ENCODE peak calls at places on chromosomes 3 and 15, in seven cellular contexts. One of them, this sample, is unnamed.

GRCh38 chr3:189165092-189165491 is 6.7 kb upstream of the TPRG1 start:
- DNase-seq in A549: no peak
- DNase-seq in activated effector memory CD4-positive, alpha-beta T cell treated with Interleukin-2 at 50 U/mL for 16 hours: no peak
- DNase-seq in glomerular endothelial cell: no peak
- DNase-seq in stimulated activated CD8-positive, alpha-beta memory T cell treated with anti-CD3 and anti-CD28 coated beads, Interleukin-4, amount 100 ng/mL, for 24 hours: no peak
- DNase-seq in Right ventricle myocardium superior: no peak
- DNase-seq in ascending aorta: no peak
- DNase-seq in this sample: no peak

GRCh38 chr3:59660852-59661624 is 611.2 kb upstream of the CFAP20DC start:
- DNase-seq in activated effector memory CD4-positive, alpha-beta T cell treated with Interleukin-2 at 50 U/mL for 16 hours: no peak
- DNase-seq in glomerular endothelial cell: no peak
- DNase-seq in stimulated activated CD8-positive, alpha-beta memory T cell treated with anti-CD3 and anti-CD28 coated beads, Interleukin-4, amount 100 ng/mL, for 24 hours: no peak
- DNase-seq in ascending aorta: no peak
- DNase-seq in Right ventricle myocardium superior: no peak
- DNase-seq in A549: no peak
- DNase-seq in this sample: no peak

GRCh38 chr15:85667491-85668424 is 127.0 kb downstream of the KLHL25 start:
- DNase-seq in A549: peak; percentile 80
- DNase-seq in activated effector memory CD4-positive, alpha-beta T cell treated with Interleukin-2 at 50 U/mL for 16 hours: no peak
- DNase-seq in stimulated activated CD8-positive, alpha-beta memory T cell treated with anti-CD3 and anti-CD28 coated beads, Interleukin-4, amount 100 ng/mL, for 24 hours: peak; percentile 20
- DNase-seq in glomerular endothelial cell: peak; percentile 99
- DNase-seq in ascending aorta: no peak
- DNase-seq in Right ventricle myocardium superior: no peak
- DNase-seq in this sample: no peak

GRCh38 chr15:83174891-83175290 is 32.7 kb downstream of the HDGFL3 start:
- DNase-seq in A549: no peak
- DNase-seq in stimulated activated CD8-positive, alpha-beta memory T cell treated with anti-CD3 and anti-CD28 coated beads, Interleukin-4, amount 100 ng/mL, for 24 hours: no peak
- DNase-seq in ascending aorta: no peak
- DNase-seq in Right ventricle myocardium superior: no peak
- DNase-seq in glomerular endothelial cell: no peak
- DNase-seq in activated effector memory CD4-positive, alpha-beta T cell treated with Interleukin-2 at 50 U/mL for 16 hours: no peak
- DNase-seq in this sample: no peak

GRCh38 chr3:101857279-101857678 is 8.0 kb downstream of the NFKBIZ start:
- DNase-seq in A549: no peak
- DNase-seq in Right ventricle myocardium superior: no peak
- DNase-seq in ascending aorta: no peak
- DNase-seq in stimulated activated CD8-positive, alpha-beta memory T cell treated with anti-CD3 and anti-CD28 coated beads, Interleukin-4, amount 100 ng/mL, for 24 hours: no peak
- DNase-seq in activated effector memory CD4-positive, alpha-beta T cell treated with Interleukin-2 at 50 U/mL for 16 hours: no peak
- DNase-seq in glomerular endothelial cell: no peak
- DNase-seq in this sample: no peak

GRCh38 chr3:160226026-160226739 is 961 bp downstream of the C3orf80 start:
- DNase-seq in activated effector memory CD4-positive, alpha-beta T cell treated with Interleukin-2 at 50 U/mL for 16 hours: no peak
- DNase-seq in A549: no peak
- DNase-seq in stimulated activated CD8-positive, alpha-beta memory T cell treated with anti-CD3 and anti-CD28 coated beads, Interleukin-4, amount 100 ng/mL, for 24 hours: no peak
- DNase-seq in Right ventricle myocardium superior: no peak
- DNase-seq in ascending aorta: no peak
- DNase-seq in glomerular endothelial cell: no peak
- DNase-seq in this sample: no peak

GRCh38 chr3:196694202-196694638 is 17.8 kb downstream of the CEP19 start:
- DNase-seq in ascending aorta: no peak
- DNase-seq in activated effector memory CD4-positive, alpha-beta T cell treated with Interleukin-2 at 50 U/mL for 16 hours: no peak
- DNase-seq in Right ventricle myocardium superior: no peak
- DNase-seq in stimulated activated CD8-positive, alpha-beta memory T cell treated with anti-CD3 and anti-CD28 coated beads, Interleukin-4, amount 100 ng/mL, for 24 hours: no peak
- DNase-seq in A549: peak; percentile 19
- DNase-seq in glomerular endothelial cell: no peak
- DNase-seq in this sample: no peak

GRCh38 chr3:123229145-123229544 is 27.4 kb downstream of the SEC22A start:
- DNase-seq in ascending aorta: no peak
- DNase-seq in stimulated activated CD8-positive, alpha-beta memory T cell treated with anti-CD3 and anti-CD28 coated beads, Interleukin-4, amount 100 ng/mL, for 24 hours: no peak
- DNase-seq in activated effector memory CD4-positive, alpha-beta T cell treated with Interleukin-2 at 50 U/mL for 16 hours: no peak
- DNase-seq in Right ventricle myocardium superior: no peak
- DNase-seq in glomerular endothelial cell: no peak
- DNase-seq in A549: no peak
- DNase-seq in this sample: no peak

GRCh38 chr3:64381369-64381768 is 156.1 kb upstream of the PRICKLE2 start:
- DNase-seq in A549: no peak
- DNase-seq in activated effector memory CD4-positive, alpha-beta T cell treated with Interleukin-2 at 50 U/mL for 16 hours: no peak
- DNase-seq in Right ventricle myocardium superior: no peak
- DNase-seq in stimulated activated CD8-positive, alpha-beta memory T cell treated with anti-CD3 and anti-CD28 coated beads, Interleukin-4, amount 100 ng/mL, for 24 hours: no peak
- DNase-seq in ascending aorta: no peak
- DNase-seq in glomerular endothelial cell: no peak
- DNase-seq in this sample: no peak

GRCh38 chr3:192812736-192813383 is 85.5 kb upstream of the FGF12 start:
- DNase-seq in Right ventricle myocardium superior: no peak
- DNase-seq in ascending aorta: no peak
- DNase-seq in activated effector memory CD4-positive, alpha-beta T cell treated with Interleukin-2 at 50 U/mL for 16 hours: no peak
- DNase-seq in glomerular endothelial cell: peak; percentile 68
- DNase-seq in stimulated activated CD8-positive, alpha-beta memory T cell treated with anti-CD3 and anti-CD28 coated beads, Interleukin-4, amount 100 ng/mL, for 24 hours: no peak
- DNase-seq in A549: no peak
- DNase-seq in this sample: no peak

GRCh38 chr3:49593046-49593445 is 38.8 kb downstream of the BSN start:
- DNase-seq in glomerular endothelial cell: no peak
- DNase-seq in ascending aorta: no peak
- DNase-seq in A549: no peak
- DNase-seq in activated effector memory CD4-positive, alpha-beta T cell treated with Interleukin-2 at 50 U/mL for 16 hours: no peak
- DNase-seq in Right ventricle myocardium superior: no peak
- DNase-seq in stimulated activated CD8-positive, alpha-beta memory T cell treated with anti-CD3 and anti-CD28 coated beads, Interleukin-4, amount 100 ng/mL, for 24 hours: no peak
- DNase-seq in this sample: no peak

GRCh38 chr3:22981176-22981575 is 222.0 kb upstream of the UBE2E2 start:
- DNase-seq in glomerular endothelial cell: no peak
- DNase-seq in A549: no peak
- DNase-seq in stimulated activated CD8-positive, alpha-beta memory T cell treated with anti-CD3 and anti-CD28 coated beads, Interleukin-4, amount 100 ng/mL, for 24 hours: no peak
- DNase-seq in Right ventricle myocardium superior: no peak
- DNase-seq in ascending aorta: no peak
- DNase-seq in activated effector memory CD4-positive, alpha-beta T cell treated with Interleukin-2 at 50 U/mL for 16 hours: no peak
- DNase-seq in this sample: no peak

GRCh38 chr3:62582495-62583172 is 209.3 kb upstream of the FEZF2 start:
- DNase-seq in stimulated activated CD8-positive, alpha-beta memory T cell treated with anti-CD3 and anti-CD28 coated beads, Interleukin-4, amount 100 ng/mL, for 24 hours: no peak
- DNase-seq in Right ventricle myocardium superior: no peak
- DNase-seq in ascending aorta: no peak
- DNase-seq in A549: no peak
- DNase-seq in activated effector memory CD4-positive, alpha-beta T cell treated with Interleukin-2 at 50 U/mL for 16 hours: no peak
- DNase-seq in glomerular endothelial cell: no peak
- DNase-seq in this sample: no peak

GRCh38 chr3:30597131-30597768 is 9.2 kb upstream of the TGFBR2 start:
- DNase-seq in ascending aorta: no peak
- DNase-seq in activated effector memory CD4-positive, alpha-beta T cell treated with Interleukin-2 at 50 U/mL for 16 hours: no peak
- DNase-seq in stimulated activated CD8-positive, alpha-beta memory T cell treated with anti-CD3 and anti-CD28 coated beads, Interleukin-4, amount 100 ng/mL, for 24 hours: no peak
- DNase-seq in A549: peak; percentile 74
- DNase-seq in glomerular endothelial cell: no peak
- DNase-seq in Right ventricle myocardium superior: no peak
- DNase-seq in this sample: no peak

GRCh38 chr15:99692825-99693224 is 40.4 kb downstream of the LYSMD4 start:
- DNase-seq in ascending aorta: no peak
- DNase-seq in A549: no peak
- DNase-seq in stimulated activated CD8-positive, alpha-beta memory T cell treated with anti-CD3 and anti-CD28 coated beads, Interleukin-4, amount 100 ng/mL, for 24 hours: no peak
- DNase-seq in activated effector memory CD4-positive, alpha-beta T cell treated with Interleukin-2 at 50 U/mL for 16 hours: no peak
- DNase-seq in glomerular endothelial cell: no peak
- DNase-seq in Right ventricle myocardium superior: no peak
- DNase-seq in this sample: no peak

GRCh38 chr15:45522179-45522930 is at the start of gene SLC30A4:
- DNase-seq in ascending aorta: peak; percentile 15
- DNase-seq in Right ventricle myocardium superior: peak; percentile 83
- DNase-seq in A549: peak; percentile 28
- DNase-seq in activated effector memory CD4-positive, alpha-beta T cell treated with Interleukin-2 at 50 U/mL for 16 hours: peak; percentile 65
- DNase-seq in glomerular endothelial cell: no peak
- DNase-seq in stimulated activated CD8-positive, alpha-beta memory T cell treated with anti-CD3 and anti-CD28 coated beads, Interleukin-4, amount 100 ng/mL, for 24 hours: peak; percentile 52
- DNase-seq in this sample: peak; percentile 82

GRCh38 chr15:57586661-57587404 is 4.9 kb upstream of the MYZAP start:
- DNase-seq in Right ventricle myocardium superior: no peak
- DNase-seq in glomerular endothelial cell: no peak
- DNase-seq in ascending aorta: no peak
- DNase-seq in stimulated activated CD8-positive, alpha-beta memory T cell treated with anti-CD3 and anti-CD28 coated beads, Interleukin-4, amount 100 ng/mL, for 24 hours: no peak
- DNase-seq in activated effector memory CD4-positive, alpha-beta T cell treated with Interleukin-2 at 50 U/mL for 16 hours: no peak
- DNase-seq in A549: no peak
- DNase-seq in this sample: no peak

GRCh38 chr3:65636326-65636725 is 402.4 kb downstream of the MAGI1 start:
- DNase-seq in glomerular endothelial cell: no peak
- DNase-seq in activated effector memory CD4-positive, alpha-beta T cell treated with Interleukin-2 at 50 U/mL for 16 hours: no peak
- DNase-seq in Right ventricle myocardium superior: no peak
- DNase-seq in A549: no peak
- DNase-seq in stimulated activated CD8-positive, alpha-beta memory T cell treated with anti-CD3 and anti-CD28 coated beads, Interleukin-4, amount 100 ng/mL, for 24 hours: no peak
- DNase-seq in ascending aorta: no peak
- DNase-seq in this sample: no peak

GRCh38 chr15:76285241-76285825 is 25.9 kb downstream of the ETFA start:
- DNase-seq in Right ventricle myocardium superior: no peak
- DNase-seq in ascending aorta: no peak
- DNase-seq in stimulated activated CD8-positive, alpha-beta memory T cell treated with anti-CD3 and anti-CD28 coated beads, Interleukin-4, amount 100 ng/mL, for 24 hours: no peak
- DNase-seq in glomerular endothelial cell: no peak
- DNase-seq in activated effector memory CD4-positive, alpha-beta T cell treated with Interleukin-2 at 50 U/mL for 16 hours: no peak
- DNase-seq in A549: peak; percentile 78
- DNase-seq in this sample: no peak

GRCh38 chr3:89314454-89314853 is 207.0 kb downstream of the EPHA3 start:
- DNase-seq in Right ventricle myocardium superior: no peak
- DNase-seq in glomerular endothelial cell: no peak
- DNase-seq in A549: no peak
- DNase-seq in stimulated activated CD8-positive, alpha-beta memory T cell treated with anti-CD3 and anti-CD28 coated beads, Interleukin-4, amount 100 ng/mL, for 24 hours: no peak
- DNase-seq in ascending aorta: no peak
- DNase-seq in activated effector memory CD4-positive, alpha-beta T cell treated with Interleukin-2 at 50 U/mL for 16 hours: no peak
- DNase-seq in this sample: no peak

GRCh38 chr3:190497809-190498208 is 16.1 kb upstream of the IL1RAP start:
- DNase-seq in stimulated activated CD8-positive, alpha-beta memory T cell treated with anti-CD3 and anti-CD28 coated beads, Interleukin-4, amount 100 ng/mL, for 24 hours: no peak
- DNase-seq in glomerular endothelial cell: no peak
- DNase-seq in ascending aorta: no peak
- DNase-seq in activated effector memory CD4-positive, alpha-beta T cell treated with Interleukin-2 at 50 U/mL for 16 hours: no peak
- DNase-seq in Right ventricle myocardium superior: no peak
- DNase-seq in A549: no peak
- DNase-seq in this sample: no peak

GRCh38 chr3:88101142-88101541 is 42.1 kb downstream of the ZNF654 start:
- DNase-seq in ascending aorta: no peak
- DNase-seq in A549: no peak
- DNase-seq in Right ventricle myocardium superior: no peak
- DNase-seq in glomerular endothelial cell: no peak
- DNase-seq in stimulated activated CD8-positive, alpha-beta memory T cell treated with anti-CD3 and anti-CD28 coated beads, Interleukin-4, amount 100 ng/mL, for 24 hours: no peak
- DNase-seq in activated effector memory CD4-positive, alpha-beta T cell treated with Interleukin-2 at 50 U/mL for 16 hours: no peak
- DNase-seq in this sample: no peak

GRCh38 chr3:149576071-149576564 is 81.7 kb downstream of the WWTR1 start:
- DNase-seq in A549: peak; percentile 62
- DNase-seq in stimulated activated CD8-positive, alpha-beta memory T cell treated with anti-CD3 and anti-CD28 coated beads, Interleukin-4, amount 100 ng/mL, for 24 hours: no peak
- DNase-seq in activated effector memory CD4-positive, alpha-beta T cell treated with Interleukin-2 at 50 U/mL for 16 hours: no peak
- DNase-seq in ascending aorta: no peak
- DNase-seq in Right ventricle myocardium superior: no peak
- DNase-seq in glomerular endothelial cell: no peak
- DNase-seq in this sample: peak; percentile 16

GRCh38 chr3:13451301-13451673 is 28.8 kb upstream of the HDAC11 start:
- DNase-seq in ascending aorta: no peak
- DNase-seq in A549: no peak
- DNase-seq in Right ventricle myocardium superior: no peak
- DNase-seq in glomerular endothelial cell: peak; percentile 0
- DNase-seq in stimulated activated CD8-positive, alpha-beta memory T cell treated with anti-CD3 and anti-CD28 coated beads, Interleukin-4, amount 100 ng/mL, for 24 hours: no peak
- DNase-seq in activated effector memory CD4-positive, alpha-beta T cell treated with Interleukin-2 at 50 U/mL for 16 hours: no peak
- DNase-seq in this sample: no peak

GRCh38 chr3:107271787-107272387 is 105.4 kb upstream of the CCDC54 start:
- DNase-seq in Right ventricle myocardium superior: no peak
- DNase-seq in A549: peak; percentile 21
- DNase-seq in activated effector memory CD4-positive, alpha-beta T cell treated with Interleukin-2 at 50 U/mL for 16 hours: no peak
- DNase-seq in ascending aorta: no peak
- DNase-seq in glomerular endothelial cell: no peak
- DNase-seq in stimulated activated CD8-positive, alpha-beta memory T cell treated with anti-CD3 and anti-CD28 coated beads, Interleukin-4, amount 100 ng/mL, for 24 hours: no peak
- DNase-seq in this sample: no peak

GRCh38 chr3:69433938-69434263 is 48.0 kb upstream of the FRMD4B start:
- DNase-seq in glomerular endothelial cell: no peak
- DNase-seq in A549: no peak
- DNase-seq in ascending aorta: no peak
- DNase-seq in Right ventricle myocardium superior: no peak
- DNase-seq in activated effector memory CD4-positive, alpha-beta T cell treated with Interleukin-2 at 50 U/mL for 16 hours: no peak
- DNase-seq in stimulated activated CD8-positive, alpha-beta memory T cell treated with anti-CD3 and anti-CD28 coated beads, Interleukin-4, amount 100 ng/mL, for 24 hours: no peak
- DNase-seq in this sample: no peak

GRCh38 chr15:26967719-26968269 is 3.2 kb upstream of the GABRG3 start:
- DNase-seq in glomerular endothelial cell: no peak
- DNase-seq in stimulated activated CD8-positive, alpha-beta memory T cell treated with anti-CD3 and anti-CD28 coated beads, Interleukin-4, amount 100 ng/mL, for 24 hours: no peak
- DNase-seq in A549: no peak
- DNase-seq in activated effector memory CD4-positive, alpha-beta T cell treated with Interleukin-2 at 50 U/mL for 16 hours: no peak
- DNase-seq in ascending aorta: no peak
- DNase-seq in Right ventricle myocardium superior: no peak
- DNase-seq in this sample: no peak

GRCh38 chr3:111368061-111368460 is 173.9 kb upstream of the CD96 start:
- DNase-seq in stimulated activated CD8-positive, alpha-beta memory T cell treated with anti-CD3 and anti-CD28 coated beads, Interleukin-4, amount 100 ng/mL, for 24 hours: no peak
- DNase-seq in A549: no peak
- DNase-seq in activated effector memory CD4-positive, alpha-beta T cell treated with Interleukin-2 at 50 U/mL for 16 hours: no peak
- DNase-seq in glomerular endothelial cell: no peak
- DNase-seq in ascending aorta: no peak
- DNase-seq in Right ventricle myocardium superior: no peak
- DNase-seq in this sample: no peak

GRCh38 chr15:85289677-85290365 is 90.6 kb upstream of the AKAP13 start:
- DNase-seq in stimulated activated CD8-positive, alpha-beta memory T cell treated with anti-CD3 and anti-CD28 coated beads, Interleukin-4, amount 100 ng/mL, for 24 hours: no peak
- DNase-seq in Right ventricle myocardium superior: peak; percentile 61
- DNase-seq in glomerular endothelial cell: no peak
- DNase-seq in A549: peak; percentile 96
- DNase-seq in activated effector memory CD4-positive, alpha-beta T cell treated with Interleukin-2 at 50 U/mL for 16 hours: no peak
- DNase-seq in ascending aorta: no peak
- DNase-seq in this sample: peak; percentile 28

GRCh38 chr3:53513556-53514190 is 19.3 kb downstream of the CACNA1D start:
- DNase-seq in ascending aorta: no peak
- DNase-seq in A549: no peak
- DNase-seq in glomerular endothelial cell: no peak
- DNase-seq in stimulated activated CD8-positive, alpha-beta memory T cell treated with anti-CD3 and anti-CD28 coated beads, Interleukin-4, amount 100 ng/mL, for 24 hours: no peak
- DNase-seq in activated effector memory CD4-positive, alpha-beta T cell treated with Interleukin-2 at 50 U/mL for 16 hours: no peak
- DNase-seq in Right ventricle myocardium superior: no peak
- DNase-seq in this sample: no peak

GRCh38 chr3:117932441-117932840 is 1102.2 kb downstream of the IGSF11 start:
- DNase-seq in A549: no peak
- DNase-seq in Right ventricle myocardium superior: no peak
- DNase-seq in ascending aorta: no peak
- DNase-seq in stimulated activated CD8-positive, alpha-beta memory T cell treated with anti-CD3 and anti-CD28 coated beads, Interleukin-4, amount 100 ng/mL, for 24 hours: no peak
- DNase-seq in glomerular endothelial cell: no peak
- DNase-seq in activated effector memory CD4-positive, alpha-beta T cell treated with Interleukin-2 at 50 U/mL for 16 hours: no peak
- DNase-seq in this sample: no peak

This sample was measured in psoas muscle.